ENCODE peak calls at places on chromosomes 7 and 10, in ten cellular contexts. One of them, this sample, is unnamed.

GRCh38 chr7:120805636-120806388 is 52.1 kb downstream of the TSPAN12 start:
- DNase-seq in stimulated activated CD4-positive, alpha-beta T cell treated with anti-CD3 and anti-CD28 coated beads, TNF-alpha, amount 100 ng/mL, for 24 hours: peak
- DNase-seq in T47D: peak
- DNase-seq in IMR-90: peak
- DNase-seq in Right ventricle myocardium inferior: no peak
- DNase-seq in WTC11: peak
- DNase-seq in HL-60: peak
- DNase-seq in DND-41: peak
- DNase-seq in iris pigment epithelial cell: peak
- DNase-seq in GM20000: peak
- DNase-seq in this sample: no peak

GRCh38 chr7:44994877-44995554 is 5.0 kb upstream of the CCM2 start:
- DNase-seq in IMR-90: no peak
- DNase-seq in WTC11: no peak
- DNase-seq in Right ventricle myocardium inferior: no peak
- DNase-seq in HL-60: no peak
- DNase-seq in GM20000: peak
- DNase-seq in iris pigment epithelial cell: no peak
- DNase-seq in stimulated activated CD4-positive, alpha-beta T cell treated with anti-CD3 and anti-CD28 coated beads, TNF-alpha, amount 100 ng/mL, for 24 hours: no peak
- DNase-seq in T47D: no peak
- DNase-seq in DND-41: no peak
- DNase-seq in this sample: no peak

GRCh38 chr10:122331615-122332446 is 42.7 kb upstream of the PLEKHA1 start:
- DNase-seq in DND-41: no peak
- DNase-seq in IMR-90: no peak
- DNase-seq in iris pigment epithelial cell: no peak
- DNase-seq in GM20000: no peak
- DNase-seq in stimulated activated CD4-positive, alpha-beta T cell treated with anti-CD3 and anti-CD28 coated beads, TNF-alpha, amount 100 ng/mL, for 24 hours: no peak
- DNase-seq in WTC11: no peak
- DNase-seq in Right ventricle myocardium inferior: no peak
- DNase-seq in T47D: no peak
- DNase-seq in HL-60: no peak
- DNase-seq in this sample: no peak

GRCh38 chr10:127556911-127557310 is 7.8 kb downstream of the NPS start:
- DNase-seq in IMR-90: no peak
- DNase-seq in WTC11: peak
- DNase-seq in T47D: peak
- DNase-seq in DND-41: peak
- DNase-seq in Right ventricle myocardium inferior: no peak
- DNase-seq in iris pigment epithelial cell: peak
- DNase-seq in stimulated activated CD4-positive, alpha-beta T cell treated with anti-CD3 and anti-CD28 coated beads, TNF-alpha, amount 100 ng/mL, for 24 hours: no peak
- DNase-seq in HL-60: no peak
- DNase-seq in GM20000: no peak
- DNase-seq in this sample: no peak

GRCh38 chr7:150903627-150904026 is 51.3 kb downstream of the AOC1 start:
- DNase-seq in HL-60: no peak
- DNase-seq in WTC11: no peak
- DNase-seq in stimulated activated CD4-positive, alpha-beta T cell treated with anti-CD3 and anti-CD28 coated beads, TNF-alpha, amount 100 ng/mL, for 24 hours: no peak
- DNase-seq in Right ventricle myocardium inferior: peak
- DNase-seq in DND-41: no peak
- DNase-seq in T47D: no peak
- DNase-seq in GM20000: no peak
- DNase-seq in iris pigment epithelial cell: peak
- DNase-seq in IMR-90: peak
- DNase-seq in this sample: peak

GRCh38 chr10:58266003-58266825 is 1.5 kb downstream of the IPMK start:
- DNase-seq in iris pigment epithelial cell: peak
- DNase-seq in T47D: no peak
- DNase-seq in IMR-90: peak
- DNase-seq in stimulated activated CD4-positive, alpha-beta T cell treated with anti-CD3 and anti-CD28 coated beads, TNF-alpha, amount 100 ng/mL, for 24 hours: no peak
- DNase-seq in DND-41: no peak
- DNase-seq in Right ventricle myocardium inferior: no peak
- DNase-seq in GM20000: peak
- DNase-seq in HL-60: peak
- DNase-seq in WTC11: no peak
- DNase-seq in this sample: no peak

GRCh38 chr10:24209421-24209770 is 458 bp downstream of the KIAA1217 start:
- DNase-seq in Right ventricle myocardium inferior: no peak
- DNase-seq in HL-60: no peak
- DNase-seq in T47D: no peak
- DNase-seq in WTC11: no peak
- DNase-seq in stimulated activated CD4-positive, alpha-beta T cell treated with anti-CD3 and anti-CD28 coated beads, TNF-alpha, amount 100 ng/mL, for 24 hours: peak
- DNase-seq in IMR-90: peak
- DNase-seq in GM20000: peak
- DNase-seq in DND-41: peak
- DNase-seq in iris pigment epithelial cell: peak
- DNase-seq in this sample: no peak

GRCh38 chr7:78983483-78983882 is 470.0 kb downstream of the MAGI2 start:
- DNase-seq in WTC11: no peak
- DNase-seq in HL-60: no peak
- DNase-seq in stimulated activated CD4-positive, alpha-beta T cell treated with anti-CD3 and anti-CD28 coated beads, TNF-alpha, amount 100 ng/mL, for 24 hours: no peak
- DNase-seq in iris pigment epithelial cell: no peak
- DNase-seq in IMR-90: no peak
- DNase-seq in DND-41: no peak
- DNase-seq in Right ventricle myocardium inferior: no peak
- DNase-seq in GM20000: no peak
- DNase-seq in T47D: no peak
- DNase-seq in this sample: no peak

GRCh38 chr10:68492118-68492517 is 20.3 kb upstream of the DNA2 start:
- DNase-seq in IMR-90: peak
- DNase-seq in iris pigment epithelial cell: peak
- DNase-seq in HL-60: no peak
- DNase-seq in T47D: no peak
- DNase-seq in DND-41: no peak
- DNase-seq in stimulated activated CD4-positive, alpha-beta T cell treated with anti-CD3 and anti-CD28 coated beads, TNF-alpha, amount 100 ng/mL, for 24 hours: no peak
- DNase-seq in WTC11: no peak
- DNase-seq in GM20000: no peak
- DNase-seq in Right ventricle myocardium inferior: no peak
- DNase-seq in this sample: no peak

GRCh38 chr10:59625842-59626522 is 83.7 kb downstream of the SLC16A9 start:
- DNase-seq in GM20000: peak
- DNase-seq in DND-41: peak
- DNase-seq in T47D: peak
- DNase-seq in Right ventricle myocardium inferior: no peak
- DNase-seq in iris pigment epithelial cell: peak
- DNase-seq in WTC11: peak
- DNase-seq in stimulated activated CD4-positive, alpha-beta T cell treated with anti-CD3 and anti-CD28 coated beads, TNF-alpha, amount 100 ng/mL, for 24 hours: peak
- DNase-seq in HL-60: peak
- DNase-seq in IMR-90: peak
- DNase-seq in this sample: peak

GRCh38 chr7:44064791-44065430 is 456 bp downstream of the PGAM2 start:
- DNase-seq in T47D: no peak
- DNase-seq in GM20000: no peak
- DNase-seq in HL-60: no peak
- DNase-seq in DND-41: no peak
- DNase-seq in IMR-90: no peak
- DNase-seq in WTC11: no peak
- DNase-seq in Right ventricle myocardium inferior: no peak
- DNase-seq in iris pigment epithelial cell: no peak
- DNase-seq in stimulated activated CD4-positive, alpha-beta T cell treated with anti-CD3 and anti-CD28 coated beads, TNF-alpha, amount 100 ng/mL, for 24 hours: no peak
- DNase-seq in this sample: no peak

GRCh38 chr7:37448057-37448636 is 517 bp downstream of the ELMO1 start:
- DNase-seq in T47D: no peak
- DNase-seq in iris pigment epithelial cell: no peak
- DNase-seq in Right ventricle myocardium inferior: peak
- DNase-seq in DND-41: peak
- DNase-seq in GM20000: peak
- DNase-seq in WTC11: peak
- DNase-seq in stimulated activated CD4-positive, alpha-beta T cell treated with anti-CD3 and anti-CD28 coated beads, TNF-alpha, amount 100 ng/mL, for 24 hours: peak
- DNase-seq in IMR-90: no peak
- DNase-seq in HL-60: peak
- DNase-seq in this sample: no peak

GRCh38 chr7:116249969-116250553 is 39.7 kb downstream of the TES start:
- DNase-seq in stimulated activated CD4-positive, alpha-beta T cell treated with anti-CD3 and anti-CD28 coated beads, TNF-alpha, amount 100 ng/mL, for 24 hours: no peak
- DNase-seq in WTC11: peak
- DNase-seq in IMR-90: peak
- DNase-seq in HL-60: peak
- DNase-seq in T47D: peak
- DNase-seq in GM20000: no peak
- DNase-seq in DND-41: peak
- DNase-seq in iris pigment epithelial cell: peak
- DNase-seq in Right ventricle myocardium inferior: no peak
- DNase-seq in this sample: no peak

GRCh38 chr7:80330434-80330833 is 181.4 kb downstream of the GNAT3 start:
- DNase-seq in stimulated activated CD4-positive, alpha-beta T cell treated with anti-CD3 and anti-CD28 coated beads, TNF-alpha, amount 100 ng/mL, for 24 hours: no peak
- DNase-seq in T47D: no peak
- DNase-seq in DND-41: no peak
- DNase-seq in GM20000: no peak
- DNase-seq in Right ventricle myocardium inferior: no peak
- DNase-seq in IMR-90: peak
- DNase-seq in HL-60: no peak
- DNase-seq in iris pigment epithelial cell: peak
- DNase-seq in WTC11: no peak
- DNase-seq in this sample: no peak

GRCh38 chr7:129055861-129056464 is 1.1 kb upstream of the TNPO3 start:
- DNase-seq in stimulated activated CD4-positive, alpha-beta T cell treated with anti-CD3 and anti-CD28 coated beads, TNF-alpha, amount 100 ng/mL, for 24 hours: no peak
- DNase-seq in HL-60: no peak
- DNase-seq in iris pigment epithelial cell: no peak
- DNase-seq in IMR-90: no peak
- DNase-seq in Right ventricle myocardium inferior: no peak
- DNase-seq in GM20000: no peak
- DNase-seq in T47D: no peak
- DNase-seq in WTC11: no peak
- DNase-seq in DND-41: no peak
- DNase-seq in this sample: no peak

GRCh38 chr10:121426307-121426706 is 171.9 kb downstream of the FGFR2 start:
- DNase-seq in DND-41: no peak
- DNase-seq in T47D: peak
- DNase-seq in Right ventricle myocardium inferior: no peak
- DNase-seq in stimulated activated CD4-positive, alpha-beta T cell treated with anti-CD3 and anti-CD28 coated beads, TNF-alpha, amount 100 ng/mL, for 24 hours: no peak
- DNase-seq in WTC11: no peak
- DNase-seq in IMR-90: no peak
- DNase-seq in GM20000: no peak
- DNase-seq in HL-60: no peak
- DNase-seq in iris pigment epithelial cell: no peak
- DNase-seq in this sample: no peak

GRCh38 chr10:43899224-43899959 is 250.7 kb upstream of the ZNF32 start:
- DNase-seq in DND-41: no peak
- DNase-seq in iris pigment epithelial cell: no peak
- DNase-seq in Right ventricle myocardium inferior: no peak
- DNase-seq in WTC11: no peak
- DNase-seq in stimulated activated CD4-positive, alpha-beta T cell treated with anti-CD3 and anti-CD28 coated beads, TNF-alpha, amount 100 ng/mL, for 24 hours: no peak
- DNase-seq in HL-60: no peak
- DNase-seq in IMR-90: no peak
- DNase-seq in T47D: peak
- DNase-seq in GM20000: no peak
- DNase-seq in this sample: no peak

GRCh38 chr10:69757553-69758309 is 44.0 kb upstream of the COL13A1 start:
- DNase-seq in DND-41: no peak
- DNase-seq in GM20000: no peak
- DNase-seq in Right ventricle myocardium inferior: no peak
- DNase-seq in stimulated activated CD4-positive, alpha-beta T cell treated with anti-CD3 and anti-CD28 coated beads, TNF-alpha, amount 100 ng/mL, for 24 hours: no peak
- DNase-seq in T47D: peak
- DNase-seq in HL-60: no peak
- DNase-seq in iris pigment epithelial cell: peak
- DNase-seq in WTC11: no peak
- DNase-seq in IMR-90: peak
- DNase-seq in this sample: peak

GRCh38 chr10:266974-267425 is 131.7 kb downstream of the ZMYND11 start:
- DNase-seq in T47D: no peak
- DNase-seq in GM20000: no peak
- DNase-seq in IMR-90: peak
- DNase-seq in iris pigment epithelial cell: peak
- DNase-seq in stimulated activated CD4-positive, alpha-beta T cell treated with anti-CD3 and anti-CD28 coated beads, TNF-alpha, amount 100 ng/mL, for 24 hours: no peak
- DNase-seq in WTC11: no peak
- DNase-seq in HL-60: no peak
- DNase-seq in Right ventricle myocardium inferior: no peak
- DNase-seq in DND-41: no peak
- DNase-seq in this sample: no peak

GRCh38 chr7:128045766-128046165 is 14.5 kb upstream of the LRRC4 start:
- DNase-seq in IMR-90: peak
- DNase-seq in HL-60: no peak
- DNase-seq in DND-41: no peak
- DNase-seq in stimulated activated CD4-positive, alpha-beta T cell treated with anti-CD3 and anti-CD28 coated beads, TNF-alpha, amount 100 ng/mL, for 24 hours: no peak
- DNase-seq in GM20000: no peak
- DNase-seq in WTC11: no peak
- DNase-seq in T47D: no peak
- DNase-seq in Right ventricle myocardium inferior: no peak
- DNase-seq in iris pigment epithelial cell: no peak
- DNase-seq in this sample: no peak

GRCh38 chr10:74322141-74322540 is 171.1 kb downstream of the ADK start:
- DNase-seq in Right ventricle myocardium inferior: no peak
- DNase-seq in iris pigment epithelial cell: no peak
- DNase-seq in HL-60: no peak
- DNase-seq in DND-41: no peak
- DNase-seq in T47D: no peak
- DNase-seq in IMR-90: no peak
- DNase-seq in WTC11: no peak
- DNase-seq in GM20000: no peak
- DNase-seq in stimulated activated CD4-positive, alpha-beta T cell treated with anti-CD3 and anti-CD28 coated beads, TNF-alpha, amount 100 ng/mL, for 24 hours: no peak
- DNase-seq in this sample: no peak

GRCh38 chr7:68730194-68730593 is 868.1 kb upstream of the AUTS2 start:
- DNase-seq in T47D: no peak
- DNase-seq in Right ventricle myocardium inferior: no peak
- DNase-seq in HL-60: no peak
- DNase-seq in iris pigment epithelial cell: no peak
- DNase-seq in stimulated activated CD4-positive, alpha-beta T cell treated with anti-CD3 and anti-CD28 coated beads, TNF-alpha, amount 100 ng/mL, for 24 hours: no peak
- DNase-seq in WTC11: no peak
- DNase-seq in GM20000: no peak
- DNase-seq in IMR-90: no peak
- DNase-seq in DND-41: no peak
- DNase-seq in this sample: no peak